ENCODE peak calls at places on chromosomes 3 and 15, in seven cellular contexts. S is SK-N-SH, F is HepG2, M is GM12891, B is H1, C is K562, T is GM12878. Q is an unnamed sample.

GRCh38 chr3:111735271-111735758 is 123.8 kb upstream of the PHLDB2 start:
- DNase-seq in C (no peak), B (no peak), S (no peak), F (peak), M (no peak), T (no peak), Q (no peak)

GRCh38 chr3:53027254-53027844 is 18.5 kb downstream of the SFMBT1 start:
- DNase-seq in B (no peak), M (no peak), C (no peak), T (no peak), S (peak), F (no peak), Q (no peak)

GRCh38 chr3:52120576-52121458 is 33.4 kb downstream of the POC1A start:
- DNase-seq in B (no peak), M (no peak), S (no peak), F (no peak), C (no peak), T (no peak), Q (no peak)

GRCh38 chr3:188296761-188297689 is 143.1 kb downstream of the LPP start:
- DNase-seq in C (no peak), S (no peak), T (no peak), B (no peak), M (no peak), F (peak), Q (no peak)

GRCh38 chr3:71728632-71729342 is 3.6 kb upstream of the EIF4E3 start:
- DNase-seq in F (no peak), T (no peak), S (peak), M (no peak), B (no peak), C (peak), Q (no peak)

GRCh38 chr3:187223799-187224198 is 26.5 kb downstream of the RTP1 start:
- DNase-seq in C (no peak), S (no peak), M (no peak), T (no peak), F (no peak), B (no peak), Q (no peak)

GRCh38 chr3:134327594-134327975 is 46.7 kb downstream of the AMOTL2 start:
- DNase-seq in S (no peak), B (no peak), F (no peak), T (no peak), M (no peak), C (no peak), Q (no peak)

GRCh38 chr15:100663550-100664335 is 61.4 kb downstream of the ASB7 start:
- DNase-seq in C (no peak), B (no peak), T (no peak), F (no peak), M (no peak), S (no peak), Q (no peak)

GRCh38 chr3:151593923-151594322 is 133.1 kb upstream of the IGSF10 start:
- DNase-seq in M (no peak), F (no peak), T (no peak), C (no peak), B (no peak), S (no peak), Q (no peak)

GRCh38 chr3:25033407-25034029 is 394.5 kb upstream of the RARB start:
- DNase-seq in T (no peak), C (peak), B (peak), F (peak), S (peak), M (peak), Q (peak)

GRCh38 chr15:89451846-89452245 is 44.5 kb downstream of the RHCG start:
- DNase-seq in C (no peak), S (no peak), F (no peak), M (no peak), B (no peak), T (no peak), Q (no peak)

GRCh38 chr15:83626171-83626802 is 27.6 kb upstream of the ADAMTSL3 start:
- DNase-seq in B (no peak), C (no peak), S (no peak), T (no peak), F (no peak), M (no peak), Q (no peak)
- TF ChIP-seq TAF1 in B (no peak), C (no peak), S (no peak), T (no peak), F (no peak), M (no peak), Q (no peak)

GRCh38 chr3:124741027-124741426 is 10.8 kb downstream of the UMPS start:
- DNase-seq in C (no peak), T (no peak), B (no peak), F (no peak), M (no peak), S (no peak), Q (no peak)
- TF ChIP-seq TAF1 in C (no peak), T (no peak), B (no peak), F (no peak), M (no peak), S (no peak), Q (no peak)

DNA sequence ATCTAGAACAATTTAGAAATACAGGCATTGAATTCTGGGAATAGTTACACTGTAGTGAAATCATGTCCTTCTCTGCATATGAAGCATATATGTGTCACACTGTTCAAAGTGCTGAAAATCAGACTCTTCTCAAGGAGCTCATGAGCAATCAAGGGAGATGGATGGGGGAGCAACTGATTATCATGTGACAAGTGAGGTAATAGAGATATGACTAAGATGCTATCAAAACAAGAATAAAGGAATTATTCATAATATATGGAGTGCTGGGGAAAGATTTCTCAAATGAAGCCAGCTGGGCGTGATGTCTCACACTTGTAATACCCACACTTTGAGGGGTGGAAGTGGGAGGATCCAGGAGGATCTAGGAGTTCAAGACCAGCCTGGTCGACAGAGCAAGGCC is 74.9 kb upstream of the CHRNB4 start:
- DNase-seq in F (no peak), S (no peak), T (no peak), C (no peak), M (no peak), B (no peak), Q (no peak)
- TF ChIP-seq TAF1 in F (no peak), S (no peak), T (no peak), C (no peak), M (no peak), B (no peak), Q (no peak)

GRCh38 chr3:132231633-132232032 is 85.6 kb upstream of the ACP3 start:
- DNase-seq in B (no peak), M (no peak), C (no peak), S (no peak), T (no peak), F (no peak), Q (no peak)

GRCh38 chr3:132228923-132229322 is 88.3 kb upstream of the ACP3 start:
- DNase-seq in S (no peak), M (no peak), C (no peak), B (no peak), T (no peak), F (no peak), Q (no peak)

GRCh38 chr3:132232231-132232792 is 84.9 kb upstream of the ACP3 start:
- DNase-seq in B (no peak), M (no peak), T (no peak), C (no peak), F (no peak), S (no peak), Q (no peak)

GRCh38 chr3:132230156-132231000 is 86.8 kb upstream of the ACP3 start:
- DNase-seq in S (no peak), M (no peak), F (no peak), T (no peak), B (no peak), C (no peak), Q (no peak)

GRCh38 chr3:132229641-132230040 is 87.6 kb upstream of the ACP3 start:
- DNase-seq in T (no peak), M (no peak), B (no peak), S (no peak), C (no peak), F (no peak), Q (no peak)
- TF ChIP-seq TAF1 in T (no peak), M (no peak), B (no peak), S (no peak), C (no peak), F (no peak), Q (no peak)

DNA sequence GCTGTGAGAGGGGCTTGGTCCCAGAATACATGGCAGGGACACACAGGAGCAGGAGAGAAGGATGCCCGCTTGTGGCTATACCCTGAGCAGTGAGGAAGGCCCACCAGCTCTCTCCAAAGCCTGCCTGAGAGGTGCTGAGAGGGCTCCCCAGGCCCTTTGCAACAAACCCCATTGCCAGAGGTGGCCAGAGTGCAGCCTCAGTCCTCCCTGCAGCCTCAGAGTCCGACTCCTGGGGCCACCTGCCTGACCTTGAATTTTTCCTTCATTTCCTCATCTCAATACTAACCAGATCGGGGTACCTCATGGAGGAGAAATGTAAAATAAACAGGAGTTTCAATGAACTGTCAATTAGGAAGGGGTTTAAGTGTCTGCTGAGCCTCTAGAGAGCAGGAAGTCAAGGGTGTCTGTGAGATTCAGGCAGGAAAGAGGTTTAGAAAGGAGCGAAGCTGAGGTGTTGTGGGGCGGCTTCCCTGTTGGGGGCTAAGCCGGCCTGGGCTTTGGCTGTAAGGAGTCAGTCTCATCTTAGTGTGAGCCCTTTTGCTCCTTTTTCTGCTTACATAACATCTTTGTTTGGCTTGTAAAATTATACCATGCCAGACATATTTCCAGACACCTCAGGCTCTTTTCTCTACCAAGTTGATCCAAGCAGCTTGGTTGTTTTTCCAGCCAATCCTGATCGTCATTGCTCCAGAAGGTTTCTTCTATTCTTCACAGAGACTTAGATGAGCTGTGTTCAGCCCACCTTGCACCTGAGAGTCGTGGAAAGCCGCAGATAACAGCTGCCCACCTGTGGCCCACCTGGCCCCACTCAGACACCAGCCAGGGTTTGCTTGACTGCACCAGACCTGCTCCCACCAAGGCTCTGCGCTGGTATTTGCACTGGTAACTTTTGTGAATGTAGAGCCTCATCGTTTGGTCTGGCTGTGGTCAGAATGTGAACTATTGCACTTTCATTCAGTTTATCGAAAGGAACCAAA is 36.7 kb downstream of the CMTM7 start:
- DNase-seq in C (no peak), B (no peak), M (no peak), S (no peak), F (no peak), T (no peak), Q (peak)
- TF ChIP-seq TAF1 in C (no peak), B (no peak), M (no peak), S (no peak), F (no peak), T (no peak), Q (no peak)

GRCh38 chr3:194396897-194397756 is 1.9 kb downstream of the GP5 start:
- DNase-seq in F (no peak), S (no peak), C (no peak), M (no peak), B (no peak), T (no peak), Q (no peak)
- TF ChIP-seq TAF1 in F (no peak), S (no peak), C (no peak), M (no peak), B (no peak), T (no peak), Q (no peak)

Q was measured in GM12892.